ENCODE peak calls at places on chromosomes 3 and 15, in eight cellular contexts. One of them, this sample, is unnamed.

GRCh38 chr15:71362556-71362955 is 247.3 kb downstream of the THSD4 start:
- DNase-seq in T-helper 17 cell: no peak
- DNase-seq in astrocyte of the spinal cord: no peak
- DNase-seq in GM04504: no peak
- DNase-seq in HS-5: no peak
- DNase-seq in activated CD4-positive, alpha-beta T cell treated with anti-CD3 and anti-CD28 coated beads, Interleukin-2, amount 10 ng/mL, durations not matched to agents 7 days and 5 days: no peak
- DNase-seq in RWPE1: no peak
- DNase-seq in C1 segment of cervical spinal cord: no peak
- DNase-seq in this sample: no peak

GRCh38 chr3:52244061-52244628 is 1.4 kb upstream of the PPM1M start:
- DNase-seq in T-helper 17 cell: peak; percentile 10
- DNase-seq in astrocyte of the spinal cord: no peak
- DNase-seq in GM04504: peak; percentile 23
- DNase-seq in HS-5: no peak
- DNase-seq in activated CD4-positive, alpha-beta T cell treated with anti-CD3 and anti-CD28 coated beads, Interleukin-2, amount 10 ng/mL, durations not matched to agents 7 days and 5 days: no peak
- DNase-seq in RWPE1: peak; percentile 54
- DNase-seq in C1 segment of cervical spinal cord: peak; percentile 68
- DNase-seq in this sample: no peak

GRCh38 chr3:128492353-128493220 is at the start of gene GATA2:
- DNase-seq in T-helper 17 cell: no peak
- DNase-seq in astrocyte of the spinal cord: no peak
- DNase-seq in GM04504: no peak
- DNase-seq in HS-5: no peak
- DNase-seq in activated CD4-positive, alpha-beta T cell treated with anti-CD3 and anti-CD28 coated beads, Interleukin-2, amount 10 ng/mL, durations not matched to agents 7 days and 5 days: no peak
- DNase-seq in RWPE1: no peak
- DNase-seq in C1 segment of cervical spinal cord: no peak
- DNase-seq in this sample: no peak

GRCh38 chr3:132268956-132269355 is 48.3 kb upstream of the ACP3 start:
- DNase-seq in T-helper 17 cell: no peak
- DNase-seq in astrocyte of the spinal cord: peak; percentile 35
- DNase-seq in GM04504: no peak
- DNase-seq in HS-5: no peak
- DNase-seq in activated CD4-positive, alpha-beta T cell treated with anti-CD3 and anti-CD28 coated beads, Interleukin-2, amount 10 ng/mL, durations not matched to agents 7 days and 5 days: no peak
- DNase-seq in RWPE1: no peak
- DNase-seq in C1 segment of cervical spinal cord: no peak
- DNase-seq in this sample: no peak

GRCh38 chr3:41002104-41002503 is 197.2 kb upstream of the CTNNB1 start:
- DNase-seq in T-helper 17 cell: no peak
- DNase-seq in astrocyte of the spinal cord: no peak
- DNase-seq in GM04504: no peak
- DNase-seq in HS-5: no peak
- DNase-seq in activated CD4-positive, alpha-beta T cell treated with anti-CD3 and anti-CD28 coated beads, Interleukin-2, amount 10 ng/mL, durations not matched to agents 7 days and 5 days: no peak
- DNase-seq in RWPE1: no peak
- DNase-seq in C1 segment of cervical spinal cord: no peak
- DNase-seq in this sample: no peak

GRCh38 chr15:81068516-81068915 is 65.6 kb upstream of the CFAP161 start:
- DNase-seq in T-helper 17 cell: no peak
- DNase-seq in astrocyte of the spinal cord: no peak
- DNase-seq in GM04504: no peak
- DNase-seq in HS-5: no peak
- DNase-seq in activated CD4-positive, alpha-beta T cell treated with anti-CD3 and anti-CD28 coated beads, Interleukin-2, amount 10 ng/mL, durations not matched to agents 7 days and 5 days: no peak
- DNase-seq in RWPE1: no peak
- DNase-seq in C1 segment of cervical spinal cord: no peak
- DNase-seq in this sample: no peak

GRCh38 chr3:50237133-50237651 is 1.2 kb downstream of the GNAI2 start:
- DNase-seq in T-helper 17 cell: no peak
- DNase-seq in astrocyte of the spinal cord: no peak
- DNase-seq in GM04504: no peak
- DNase-seq in HS-5: no peak
- DNase-seq in activated CD4-positive, alpha-beta T cell treated with anti-CD3 and anti-CD28 coated beads, Interleukin-2, amount 10 ng/mL, durations not matched to agents 7 days and 5 days: peak; percentile 55
- DNase-seq in RWPE1: no peak
- DNase-seq in C1 segment of cervical spinal cord: no peak
- DNase-seq in this sample: no peak

GRCh38 chr15:51621917-51622268 is 678 bp downstream of the DMXL2 start:
- DNase-seq in T-helper 17 cell: no peak
- DNase-seq in astrocyte of the spinal cord: peak; percentile 68
- DNase-seq in GM04504: peak; percentile 23
- DNase-seq in HS-5: no peak
- DNase-seq in activated CD4-positive, alpha-beta T cell treated with anti-CD3 and anti-CD28 coated beads, Interleukin-2, amount 10 ng/mL, durations not matched to agents 7 days and 5 days: peak; percentile 32
- DNase-seq in RWPE1: peak; percentile 69
- DNase-seq in C1 segment of cervical spinal cord: peak; percentile 61
- DNase-seq in this sample: peak; percentile 70

GRCh38 chr15:33104276-33104675 is 90.2 kb downstream of the FMN1 start:
- DNase-seq in T-helper 17 cell: no peak
- DNase-seq in astrocyte of the spinal cord: peak; percentile 82
- DNase-seq in GM04504: peak; percentile 56
- DNase-seq in HS-5: peak; percentile 78
- DNase-seq in activated CD4-positive, alpha-beta T cell treated with anti-CD3 and anti-CD28 coated beads, Interleukin-2, amount 10 ng/mL, durations not matched to agents 7 days and 5 days: peak; percentile 49
- DNase-seq in RWPE1: no peak
- DNase-seq in C1 segment of cervical spinal cord: no peak
- DNase-seq in this sample: no peak

GRCh38 chr3:36730965-36731364 is 33.4 kb downstream of the DCLK3 start:
- DNase-seq in T-helper 17 cell: no peak
- DNase-seq in astrocyte of the spinal cord: no peak
- DNase-seq in GM04504: no peak
- DNase-seq in HS-5: no peak
- DNase-seq in activated CD4-positive, alpha-beta T cell treated with anti-CD3 and anti-CD28 coated beads, Interleukin-2, amount 10 ng/mL, durations not matched to agents 7 days and 5 days: no peak
- DNase-seq in RWPE1: no peak
- DNase-seq in C1 segment of cervical spinal cord: no peak
- DNase-seq in this sample: no peak

GRCh38 chr3:32934150-32934742 is 17.2 kb upstream of the CCR4 start:
- DNase-seq in T-helper 17 cell: no peak
- DNase-seq in astrocyte of the spinal cord: no peak
- DNase-seq in GM04504: no peak
- DNase-seq in HS-5: no peak
- DNase-seq in activated CD4-positive, alpha-beta T cell treated with anti-CD3 and anti-CD28 coated beads, Interleukin-2, amount 10 ng/mL, durations not matched to agents 7 days and 5 days: peak; percentile 37
- DNase-seq in RWPE1: no peak
- DNase-seq in C1 segment of cervical spinal cord: no peak
- DNase-seq in this sample: no peak

GRCh38 chr3:133540896-133541674 is 32.4 kb upstream of the CDV3 start:
- DNase-seq in T-helper 17 cell: no peak
- DNase-seq in astrocyte of the spinal cord: peak; percentile 55
- DNase-seq in GM04504: peak; percentile 22
- DNase-seq in HS-5: peak; percentile 77
- DNase-seq in activated CD4-positive, alpha-beta T cell treated with anti-CD3 and anti-CD28 coated beads, Interleukin-2, amount 10 ng/mL, durations not matched to agents 7 days and 5 days: no peak
- DNase-seq in RWPE1: no peak
- DNase-seq in C1 segment of cervical spinal cord: no peak
- DNase-seq in this sample: no peak

GRCh38 chr15:84828433-84828908 is 11.3 kb downstream of the ALPK3 start:
- DNase-seq in T-helper 17 cell: no peak
- DNase-seq in astrocyte of the spinal cord: no peak
- DNase-seq in GM04504: no peak
- DNase-seq in HS-5: no peak
- DNase-seq in activated CD4-positive, alpha-beta T cell treated with anti-CD3 and anti-CD28 coated beads, Interleukin-2, amount 10 ng/mL, durations not matched to agents 7 days and 5 days: no peak
- DNase-seq in RWPE1: no peak
- DNase-seq in C1 segment of cervical spinal cord: no peak
- DNase-seq in this sample: no peak

GRCh38 chr15:78242128-78242527 is 7.8 kb upstream of the ACSBG1 start:
- DNase-seq in T-helper 17 cell: no peak
- DNase-seq in astrocyte of the spinal cord: no peak
- DNase-seq in GM04504: no peak
- DNase-seq in HS-5: no peak
- DNase-seq in activated CD4-positive, alpha-beta T cell treated with anti-CD3 and anti-CD28 coated beads, Interleukin-2, amount 10 ng/mL, durations not matched to agents 7 days and 5 days: peak; percentile 39
- DNase-seq in RWPE1: no peak
- DNase-seq in C1 segment of cervical spinal cord: no peak
- DNase-seq in this sample: no peak

GRCh38 chr3:87145553-87145952 is 81.6 kb upstream of the CHMP2B start:
- DNase-seq in T-helper 17 cell: no peak
- DNase-seq in astrocyte of the spinal cord: peak; percentile 7
- DNase-seq in GM04504: no peak
- DNase-seq in HS-5: no peak
- DNase-seq in activated CD4-positive, alpha-beta T cell treated with anti-CD3 and anti-CD28 coated beads, Interleukin-2, amount 10 ng/mL, durations not matched to agents 7 days and 5 days: peak; percentile 13
- DNase-seq in RWPE1: no peak
- DNase-seq in C1 segment of cervical spinal cord: no peak
- DNase-seq in this sample: no peak

GRCh38 chr15:33048255-33048654 is 146.3 kb downstream of the FMN1 start:
- DNase-seq in T-helper 17 cell: no peak
- DNase-seq in astrocyte of the spinal cord: no peak
- DNase-seq in GM04504: no peak
- DNase-seq in HS-5: no peak
- DNase-seq in activated CD4-positive, alpha-beta T cell treated with anti-CD3 and anti-CD28 coated beads, Interleukin-2, amount 10 ng/mL, durations not matched to agents 7 days and 5 days: no peak
- DNase-seq in RWPE1: no peak
- DNase-seq in C1 segment of cervical spinal cord: no peak
- DNase-seq in this sample: no peak

GRCh38 chr15:85676332-85676731 is 118.4 kb downstream of the KLHL25 start:
- DNase-seq in T-helper 17 cell: no peak
- DNase-seq in astrocyte of the spinal cord: no peak
- DNase-seq in GM04504: no peak
- DNase-seq in HS-5: no peak
- DNase-seq in activated CD4-positive, alpha-beta T cell treated with anti-CD3 and anti-CD28 coated beads, Interleukin-2, amount 10 ng/mL, durations not matched to agents 7 days and 5 days: no peak
- DNase-seq in RWPE1: peak; percentile 8
- DNase-seq in C1 segment of cervical spinal cord: no peak
- DNase-seq in this sample: no peak

GRCh38 chr15:55526559-55527036 is 18.6 kb upstream of the DNAAF4 start:
- DNase-seq in T-helper 17 cell: no peak
- DNase-seq in astrocyte of the spinal cord: peak; percentile 47
- DNase-seq in GM04504: peak; percentile 20
- DNase-seq in HS-5: peak; percentile 19
- DNase-seq in activated CD4-positive, alpha-beta T cell treated with anti-CD3 and anti-CD28 coated beads, Interleukin-2, amount 10 ng/mL, durations not matched to agents 7 days and 5 days: peak; percentile 25
- DNase-seq in RWPE1: peak; percentile 28
- DNase-seq in C1 segment of cervical spinal cord: peak; percentile 8
- DNase-seq in this sample: no peak

GRCh38 chr3:32421991-32422859 is 30.6 kb downstream of the CMTM7 start:
- DNase-seq in T-helper 17 cell: no peak
- DNase-seq in astrocyte of the spinal cord: peak; percentile 85
- DNase-seq in GM04504: peak; percentile 80
- DNase-seq in HS-5: peak; percentile 36
- DNase-seq in activated CD4-positive, alpha-beta T cell treated with anti-CD3 and anti-CD28 coated beads, Interleukin-2, amount 10 ng/mL, durations not matched to agents 7 days and 5 days: no peak
- DNase-seq in RWPE1: peak; percentile 84
- DNase-seq in C1 segment of cervical spinal cord: peak; percentile 52
- DNase-seq in this sample: peak; percentile 53

GRCh38 chr3:129604942-129605592 is 1.4 kb downstream of the PLXND1 start:
- DNase-seq in T-helper 17 cell: no peak
- DNase-seq in astrocyte of the spinal cord: no peak
- DNase-seq in GM04504: no peak
- DNase-seq in HS-5: no peak
- DNase-seq in activated CD4-positive, alpha-beta T cell treated with anti-CD3 and anti-CD28 coated beads, Interleukin-2, amount 10 ng/mL, durations not matched to agents 7 days and 5 days: no peak
- DNase-seq in RWPE1: no peak
- DNase-seq in C1 segment of cervical spinal cord: no peak
- DNase-seq in this sample: no peak

GRCh38 chr3:113629941-113630340 is 66.5 kb downstream of the USF3 start:
- DNase-seq in T-helper 17 cell: no peak
- DNase-seq in astrocyte of the spinal cord: no peak
- DNase-seq in GM04504: no peak
- DNase-seq in HS-5: no peak
- DNase-seq in activated CD4-positive, alpha-beta T cell treated with anti-CD3 and anti-CD28 coated beads, Interleukin-2, amount 10 ng/mL, durations not matched to agents 7 days and 5 days: no peak
- DNase-seq in RWPE1: no peak
- DNase-seq in C1 segment of cervical spinal cord: no peak
- DNase-seq in this sample: no peak

GRCh38 chr15:70140543-70141375 is 43.0 kb upstream of the TLE3 start:
- DNase-seq in T-helper 17 cell: peak; percentile 30
- DNase-seq in astrocyte of the spinal cord: peak; percentile 39
- DNase-seq in GM04504: no peak
- DNase-seq in HS-5: no peak
- DNase-seq in activated CD4-positive, alpha-beta T cell treated with anti-CD3 and anti-CD28 coated beads, Interleukin-2, amount 10 ng/mL, durations not matched to agents 7 days and 5 days: peak; percentile 40
- DNase-seq in RWPE1: no peak
- DNase-seq in C1 segment of cervical spinal cord: no peak
- DNase-seq in this sample: no peak

GRCh38 chr15:38335106-38335505 is 82.5 kb downstream of the SPRED1 start:
- DNase-seq in T-helper 17 cell: no peak
- DNase-seq in astrocyte of the spinal cord: no peak
- DNase-seq in GM04504: no peak
- DNase-seq in HS-5: no peak
- DNase-seq in activated CD4-positive, alpha-beta T cell treated with anti-CD3 and anti-CD28 coated beads, Interleukin-2, amount 10 ng/mL, durations not matched to agents 7 days and 5 days: no peak
- DNase-seq in RWPE1: no peak
- DNase-seq in C1 segment of cervical spinal cord: no peak
- DNase-seq in this sample: no peak

GRCh38 chr3:30626443-30627181 is 20.2 kb downstream of the TGFBR2 start:
- DNase-seq in T-helper 17 cell: no peak
- DNase-seq in astrocyte of the spinal cord: peak; percentile 71
- DNase-seq in GM04504: no peak
- DNase-seq in HS-5: no peak
- DNase-seq in activated CD4-positive, alpha-beta T cell treated with anti-CD3 and anti-CD28 coated beads, Interleukin-2, amount 10 ng/mL, durations not matched to agents 7 days and 5 days: no peak
- DNase-seq in RWPE1: no peak
- DNase-seq in C1 segment of cervical spinal cord: no peak
- DNase-seq in this sample: no peak

GRCh38 chr3:129282727-129283327 is 4.2 kb downstream of the HMCES start:
- DNase-seq in T-helper 17 cell: no peak
- DNase-seq in astrocyte of the spinal cord: peak; percentile 38
- DNase-seq in GM04504: no peak
- DNase-seq in HS-5: peak; percentile 81
- DNase-seq in activated CD4-positive, alpha-beta T cell treated with anti-CD3 and anti-CD28 coated beads, Interleukin-2, amount 10 ng/mL, durations not matched to agents 7 days and 5 days: peak; percentile 13
- DNase-seq in RWPE1: peak; percentile 59
- DNase-seq in C1 segment of cervical spinal cord: no peak
- DNase-seq in this sample: no peak

GRCh38 chr3:60582285-60582684 is 669.0 kb downstream of the FHIT start:
- DNase-seq in T-helper 17 cell: no peak
- DNase-seq in astrocyte of the spinal cord: peak; percentile 24
- DNase-seq in GM04504: no peak
- DNase-seq in HS-5: no peak
- DNase-seq in activated CD4-positive, alpha-beta T cell treated with anti-CD3 and anti-CD28 coated beads, Interleukin-2, amount 10 ng/mL, durations not matched to agents 7 days and 5 days: no peak
- DNase-seq in RWPE1: no peak
- DNase-seq in C1 segment of cervical spinal cord: no peak
- DNase-seq in this sample: no peak